ENCODE peak calls at places on chromosomes 7 and 10, in nine cellular contexts. W is AML-193; A is activated effector memory CD4-positive, alpha-beta T cell treated with anti-CD3 and anti-CD28 coated beads, Interleukin-2, amount 50 U/mL, for 16 hours; Z is psoas muscle; Y is Peyer's patch; X is ureter; C is ovary; U is progenitor cell of endocrine pancreas; O is heart right ventricle. T is an unnamed sample.

GRCh38 chr7:130292682-130293257 is at the start of gene CPA4:
- DNase-seq in W (no peak), A (no peak), Z (no peak), Y (no peak), X (no peak), C (no peak), U (no peak), O (no peak), T (no peak)

GRCh38 chr7:26337232-26337865 is 45.7 kb downstream of the SNX10 start:
- DNase-seq in W (no peak), A (no peak), Z (no peak), Y (no peak), X (no peak), C (no peak), U (no peak), O (no peak), T (no peak)

GRCh38 chr10:29646238-29646902 is 11.6 kb upstream of the SVIL start:
- DNase-seq in W (no peak), A (no peak), Z (no peak), Y (no peak), X (no peak), C (no peak), U (no peak), O (no peak), T (no peak)

GRCh38 chr10:118970770-118971169 is 58.7 kb upstream of the NANOS1 start:
- DNase-seq in W (no peak), A (no peak), Z (peak; percentile 65), Y (no peak), X (no peak), C (no peak), U (no peak), O (no peak), T (no peak)

GRCh38 chr10:97888641-97889262 is 39.1 kb downstream of the GOLGA7B start:
- DNase-seq in W (no peak), A (no peak), Z (no peak), Y (peak; percentile 34), X (no peak), C (no peak), U (no peak), O (no peak), T (no peak)

GRCh38 chr10:122847782-122848604 is 2.3 kb upstream of the CUZD1 start:
- DNase-seq in W (no peak), A (no peak), Z (no peak), Y (no peak), X (no peak), C (no peak), U (no peak), O (no peak), T (no peak)

GRCh38 chr7:97450516-97450915 is 281.4 kb upstream of the TAC1 start:
- DNase-seq in W (no peak), A (no peak), Z (no peak), Y (no peak), X (no peak), C (no peak), U (no peak), O (no peak), T (no peak)

GRCh38 chr10:116850058-116850611 is 836 bp downstream of the ENO4 start:
- DNase-seq in W (no peak), A (no peak), Z (no peak), Y (no peak), X (no peak), C (no peak), U (no peak), O (no peak), T (no peak)

GRCh38 chr10:105855791-105856190 is 1214.7 kb downstream of the SORCS3 start:
- DNase-seq in W (no peak), A (no peak), Z (no peak), Y (no peak), X (no peak), C (no peak), U (no peak), O (no peak), T (no peak)

GRCh38 chr10:84820121-84820520 is 491.7 kb downstream of the CCSER2 start:
- DNase-seq in W (peak; percentile 30), A (no peak), Z (no peak), Y (no peak), X (no peak), C (no peak), U (no peak), O (no peak), T (no peak)

GRCh38 chr10:3668276-3668960 is 116.6 kb downstream of the KLF6 start:
- DNase-seq in W (peak; percentile 20), A (peak; percentile 88), Z (no peak), Y (no peak), X (peak; percentile 67), C (no peak), U (no peak), O (no peak), T (peak; percentile 16)

GRCh38 chr7:91945476-91945875 is 4.8 kb downstream of the AKAP9 start:
- DNase-seq in W (peak; percentile 47), A (no peak), Z (no peak), Y (no peak), X (no peak), C (no peak), U (no peak), O (no peak), T (no peak)

GRCh38 chr7:45971661-45972175 is 50.6 kb upstream of the IGFBP3 start:
- DNase-seq in W (no peak), A (no peak), Z (no peak), Y (no peak), X (no peak), C (no peak), U (no peak), O (no peak), T (no peak)

GRCh38 chr10:59808896-59809643 is 55.8 kb upstream of the MRLN start:
- DNase-seq in W (peak; percentile 40), A (peak; percentile 85), Z (peak; percentile 92), Y (peak; percentile 90), X (peak; percentile 70), C (peak; percentile 82), U (peak; percentile 65), O (peak; percentile 74), T (peak; percentile 75)

GRCh38 chr7:116859323-116859722 is 3.1 kb upstream of the CAPZA2 start:
- DNase-seq in W (peak; percentile 87), A (no peak), Z (no peak), Y (no peak), X (no peak), C (no peak), U (no peak), O (no peak), T (no peak)

GRCh38 chr7:50544992-50545391 is 20.2 kb downstream of the DDC start:
- DNase-seq in W (no peak), A (no peak), Z (no peak), Y (no peak), X (no peak), C (no peak), U (no peak), O (no peak), T (no peak)

GRCh38 chr10:130110236-130111114 is at the start of gene C10orf143:
- DNase-seq in W (peak; percentile 90), A (peak; percentile 99), Z (peak; percentile 99), Y (peak; percentile 100), X (peak; percentile 98), C (peak; percentile 99), U (peak; percentile 96), O (peak; percentile 99), T (peak; percentile 98)

GRCh38 chr10:20891338-20891714 is 5.8 kb downstream of the NEBL start:
- DNase-seq in W (no peak), A (no peak), Z (no peak), Y (no peak), X (no peak), C (no peak), U (no peak), O (no peak), T (no peak)

T was measured in nephron progenitor cell.